ENCODE peak calls at places on chromosomes 2 and 18, in five cellular contexts. C, U, N, I and L are unnamed samples.

GRCh38 chr2:232235716-232236115 is 142.8 kb upstream of the ALPP start:
- DNase-seq in U (no peak), N (no peak), I (no peak), C (no peak), L (no peak)

GRCh38 chr2:66495788-66496640 is 61.1 kb downstream of the MEIS1 start:
- DNase-seq in C (no peak), N (peak; percentile 61), U (no peak), I (no peak), L (peak; percentile 46)

GRCh38 chr18:13572721-13573120 is 153.6 kb downstream of the FAM210A start:
- DNase-seq in C (no peak), N (no peak), I (no peak), U (no peak), L (no peak)

GRCh38 chr2:68110102-68110501 is 47.3 kb upstream of the C1D start:
- DNase-seq in U (no peak), C (no peak), N (no peak), I (no peak), L (no peak)

GRCh38 chr2:17259613-17260012 is 258.6 kb downstream of the RAD51AP2 start:
- DNase-seq in C (no peak), I (no peak), N (no peak), U (no peak), L (no peak)

GRCh38 chr18:9433616-9434239 is 41.6 kb upstream of the RALBP1 start:
- DNase-seq in I (no peak), U (no peak), N (no peak), C (no peak), L (no peak)

GRCh38 chr2:47193607-47194006 is 38.5 kb upstream of the STPG4 start:
- DNase-seq in U (no peak), C (no peak), I (no peak), N (no peak), L (no peak)

GRCh38 chr2:98601532-98602132 is 6.7 kb downstream of the COA5 start:
- DNase-seq in I (no peak), U (no peak), N (peak; percentile 31), C (peak; percentile 23), L (peak; percentile 69)

GRCh38 chr18:34223164-34223892 is 1.4 kb downstream of the NOL4 start:
- DNase-seq in C (no peak), N (no peak), U (no peak), I (no peak), L (no peak)

DNA sequence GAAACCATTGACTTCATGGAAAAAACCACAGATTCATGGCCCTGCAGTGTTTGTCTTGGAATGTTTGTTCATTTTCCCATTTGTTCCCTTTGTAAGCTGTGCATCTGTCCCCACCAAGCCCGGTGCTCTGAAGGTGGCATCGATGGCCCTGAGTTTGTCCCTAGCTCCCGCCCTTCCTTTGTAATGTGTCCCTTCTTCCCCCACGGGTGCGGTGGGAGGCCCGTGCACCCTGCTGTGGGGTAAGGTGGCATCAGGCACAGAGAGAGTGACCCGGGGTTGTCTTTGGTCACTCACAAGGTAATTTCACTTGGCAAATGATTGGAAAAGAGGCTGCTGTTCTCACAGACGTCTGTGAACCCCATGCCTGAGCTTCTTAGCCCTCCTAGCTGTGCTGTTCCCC is 28.7 kb downstream of the KLHL29 start:
- DNase-seq in I (no peak), U (no peak), C (no peak), N (no peak), L (no peak)
- TF ChIP-seq ZNF274 in I (no peak), U (no peak), C (no peak), N (no peak), L (no peak)

DNA sequence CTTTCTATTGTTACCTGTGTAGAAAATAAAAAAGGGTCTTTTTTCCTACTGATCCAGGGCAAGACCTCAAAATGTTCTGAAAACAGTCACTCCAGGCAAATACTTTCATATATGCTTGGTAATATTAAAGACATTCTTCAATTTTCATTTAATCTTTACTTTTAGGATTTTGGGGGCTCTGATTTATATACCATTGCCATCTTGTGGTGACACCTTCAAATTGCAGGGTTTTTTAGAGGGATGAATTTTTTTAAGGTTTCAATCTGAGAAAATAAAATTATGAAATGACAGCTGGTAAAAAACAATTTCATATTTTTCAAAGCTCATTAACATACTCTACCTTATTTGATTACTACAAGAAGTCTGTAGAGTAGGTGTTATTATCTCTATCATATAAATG is 26.8 kb downstream of the MAPK4 start:
- DNase-seq in C (no peak), N (peak; percentile 10), U (no peak), I (no peak), L (no peak)
- TF ChIP-seq MAX in C (no peak), N (no peak), U (no peak), I (no peak), L (no peak)

DNA sequence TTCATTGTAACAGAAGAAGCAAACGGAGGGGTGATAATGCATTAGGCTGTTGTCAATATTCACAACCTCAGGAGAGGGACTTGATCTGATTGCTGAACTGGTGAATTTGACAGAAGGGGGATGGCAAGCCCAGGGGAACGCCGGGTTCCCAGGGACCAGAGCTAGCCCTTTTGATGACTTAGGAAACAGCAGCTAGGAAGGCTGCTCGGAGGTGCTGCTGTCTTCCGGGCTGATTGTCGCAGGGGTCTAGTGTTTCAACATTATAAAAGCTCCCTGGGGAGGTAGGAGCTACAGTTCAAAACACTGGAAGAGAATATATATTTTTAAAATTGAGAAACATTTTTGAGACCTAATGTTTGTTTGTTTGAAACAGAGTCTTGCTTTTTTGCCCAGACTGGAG is 47.3 kb downstream of the CD8B2 start:
- DNase-seq in I (no peak), U (no peak), N (no peak), C (no peak), L (no peak)
- TF ChIP-seq ZNF274 in I (no peak), U (no peak), N (no peak), C (no peak), L (no peak)

GRCh38 chr2:121682396-121683298 is 33.4 kb upstream of the CLASP1 start:
- DNase-seq in N (no peak), I (no peak), U (no peak), C (no peak), L (no peak)
- TF ChIP-seq MAX in N (no peak), I (no peak), U (peak; percentile 78), C (no peak), L (no peak)

DNA sequence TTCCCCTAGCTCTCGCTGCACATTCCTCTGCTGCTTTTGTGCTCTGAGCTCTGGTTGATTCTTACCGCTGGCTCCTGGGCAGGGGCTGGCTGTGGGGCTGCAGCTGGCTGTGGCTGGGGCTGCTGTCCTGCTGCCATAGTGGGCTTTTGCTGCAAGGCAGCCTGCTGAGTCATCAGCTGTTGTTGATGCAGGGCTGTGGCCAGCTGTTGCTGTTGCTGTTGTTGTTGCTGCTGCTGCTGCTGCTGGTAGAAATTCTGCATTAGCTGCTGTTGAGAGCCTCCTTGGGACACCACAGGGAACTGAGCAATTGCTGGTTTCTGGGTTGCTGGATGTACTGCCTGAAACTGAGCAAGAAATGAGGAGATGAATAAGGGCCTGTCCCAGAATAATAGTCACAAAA is 77.2 kb upstream of the NFU1 start:
- DNase-seq in I (no peak), N (no peak), U (no peak), C (no peak), L (no peak)
- TF ChIP-seq ZNF274 in I (no peak), N (no peak), U (no peak), C (no peak), L (no peak)

DNA sequence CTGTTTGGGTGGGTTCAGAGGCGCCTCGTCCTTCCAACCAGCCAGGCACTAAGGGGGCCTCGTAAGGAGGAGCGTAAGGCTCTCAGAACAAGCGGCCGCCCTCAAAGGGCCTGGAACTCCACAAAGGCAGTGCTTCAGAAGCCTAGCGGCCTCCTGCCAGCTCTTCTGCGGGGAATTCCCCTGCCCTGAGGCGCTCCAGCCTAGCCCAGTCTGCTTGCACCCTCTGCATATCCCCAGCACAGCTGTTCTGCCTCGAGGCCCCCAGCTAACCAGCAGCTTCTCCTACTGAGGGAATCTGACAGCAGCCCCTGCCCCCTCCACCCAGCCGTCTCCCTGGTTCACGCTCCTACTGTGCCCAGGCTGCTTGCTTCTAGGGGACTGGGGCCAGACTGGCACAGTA is 265.9 kb downstream of the TFCP2L1 start:
- DNase-seq in N (no peak), C (no peak), U (no peak), I (no peak), L (no peak)
- TF ChIP-seq MAX in N (no peak), C (no peak), U (no peak), I (no peak), L (no peak)

GRCh38 chr2:207534390-207534789 is 4.6 kb downstream of the CREB1 start:
- DNase-seq in U (no peak), C (no peak), I (no peak), N (no peak), L (no peak)
- TF ChIP-seq ZNF274 in U (no peak), C (no peak), I (no peak), N (no peak), L (no peak)

DNA sequence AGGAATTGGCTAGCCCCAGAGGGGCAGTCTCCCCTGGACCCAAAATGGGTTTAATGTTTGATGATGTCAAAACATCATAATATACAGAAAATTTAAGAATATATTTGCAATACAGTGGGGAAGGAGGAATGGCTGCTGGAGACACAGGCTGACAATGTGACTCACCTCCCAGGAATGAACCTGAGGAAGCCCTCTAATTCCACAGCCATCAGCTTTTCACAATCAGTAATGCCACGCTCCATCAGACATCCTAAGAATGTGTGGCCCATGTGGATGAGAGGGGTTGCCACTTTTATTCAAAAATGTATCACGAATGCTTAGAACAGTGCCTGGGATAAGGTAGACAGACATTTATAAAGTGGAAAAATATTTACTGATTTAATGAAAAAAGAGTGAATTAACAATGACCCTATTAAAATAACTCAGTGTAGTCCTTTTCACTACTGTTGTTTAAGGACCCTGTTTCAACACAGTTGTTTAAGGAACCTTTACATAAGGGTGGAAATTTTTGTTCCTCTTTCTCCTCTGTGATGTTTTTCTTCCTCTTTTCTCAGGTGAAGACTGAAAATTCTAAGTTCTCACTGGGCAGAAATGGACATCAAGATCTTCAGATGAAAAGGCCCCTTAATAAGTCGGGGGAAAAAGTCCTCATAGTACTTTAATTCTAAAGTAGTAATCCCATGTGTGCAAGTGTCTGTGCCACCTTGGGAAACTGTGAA is 17.5 kb upstream of the TMEM163 start:
- DNase-seq in N (no peak), C (peak; percentile 3), U (no peak), I (no peak), L (no peak)
- TF ChIP-seq MAX in N (no peak), C (no peak), U (no peak), I (no peak), L (no peak)

GRCh38 chr18:59453468-59453961 is 94.5 kb upstream of the LMAN1 start:
- DNase-seq in N (no peak), U (no peak), C (no peak), I (no peak), L (peak; percentile 97)
- TF ChIP-seq ZNF274 in N (no peak), U (no peak), C (no peak), I (no peak), L (no peak)